ENCODE peak calls at places on chromosomes 16 and 17, in four cellular contexts. H, X, T and Q are unnamed samples.

GRCh38 chr16:75860654-75861053 is 134.4 kb upstream of the CPHXL start:
- DNase-seq in H (no peak), X (peak), T (no peak), Q (peak)

GRCh38 chr17:32998111-32998892 is 6.7 kb downstream of the SPACA3 start:
- DNase-seq in H (peak), X (peak), T (peak), Q (peak)

GRCh38 chr17:80577876-80578275 is 33.2 kb downstream of the RPTOR start:
- DNase-seq in H (no peak), X (no peak), T (no peak), Q (no peak)

GRCh38 chr17:27771576-27771975 is 28.8 kb downstream of the NOS2 start:
- DNase-seq in H (no peak), X (no peak), T (no peak), Q (no peak)

GRCh38 chr16:8669481-8669880 is 4.9 kb upstream of the ABAT start:
- DNase-seq in H (no peak), X (no peak), T (no peak), Q (no peak)

GRCh38 chr17:57294075-57294474 is 37.8 kb downstream of the MSI2 start:
- DNase-seq in H (no peak), X (no peak), T (no peak), Q (no peak)

GRCh38 chr17:56992364-56992763 is 14.4 kb downstream of the SCPEP1 start:
- DNase-seq in H (no peak), X (no peak), T (no peak), Q (no peak)

GRCh38 chr17:19020016-19020415 is 15.5 kb upstream of the FAM83G start:
- DNase-seq in H (no peak), X (no peak), T (no peak), Q (no peak)

GRCh38 chr16:22260490-22260889 is 36.7 kb upstream of the POLR3E start:
- DNase-seq in H (no peak), X (no peak), T (no peak), Q (no peak)

GRCh38 chr17:9004132-9004960 is 17.0 kb upstream of the NTN1 start:
- DNase-seq in H (no peak), X (no peak), T (no peak), Q (no peak)
- TF ChIP-seq CTCF in H (no peak), X (no peak), T (no peak), Q (no peak)

GRCh38 chr17:28796062-28796461 is 46.5 kb downstream of the FAM222B start:
- DNase-seq in H (no peak), X (no peak), T (no peak), Q (no peak)
- H3K4me3 ChIP-seq in H (no peak), X (no peak), T (no peak), Q (no peak)

GRCh38 chr16:50154369-50154947 is 1.4 kb downstream of the TENT4B start:
- DNase-seq in H (no peak), X (no peak), T (no peak), Q (no peak)

GRCh38 chr16:50152807-50153647 is at the start of gene TENT4B:
- DNase-seq in H (peak), X (peak), T (peak), Q (peak)

GRCh38 chr16:50151744-50152143 is 1.4 kb upstream of the TENT4B start:
- DNase-seq in H (no peak), X (no peak), T (no peak), Q (no peak)

GRCh38 chr16:50152386-50152806 is 710 bp upstream of the TENT4B start:
- DNase-seq in H (peak), X (peak), T (no peak), Q (peak)

GRCh38 chr16:50153648-50154368 is 702 bp downstream of the TENT4B start:
- DNase-seq in H (no peak), X (peak), T (peak), Q (no peak)
- TF ChIP-seq CTCF in H (no peak), X (no peak), T (no peak), Q (no peak)

GRCh38 chr17:44559288-44560249 is 2.3 kb downstream of the FZD2 start:
- DNase-seq in H (no peak), X (no peak), T (no peak), Q (no peak)
- H3K4me3 ChIP-seq in H (no peak), X (no peak), T (no peak), Q (peak)

DNA sequence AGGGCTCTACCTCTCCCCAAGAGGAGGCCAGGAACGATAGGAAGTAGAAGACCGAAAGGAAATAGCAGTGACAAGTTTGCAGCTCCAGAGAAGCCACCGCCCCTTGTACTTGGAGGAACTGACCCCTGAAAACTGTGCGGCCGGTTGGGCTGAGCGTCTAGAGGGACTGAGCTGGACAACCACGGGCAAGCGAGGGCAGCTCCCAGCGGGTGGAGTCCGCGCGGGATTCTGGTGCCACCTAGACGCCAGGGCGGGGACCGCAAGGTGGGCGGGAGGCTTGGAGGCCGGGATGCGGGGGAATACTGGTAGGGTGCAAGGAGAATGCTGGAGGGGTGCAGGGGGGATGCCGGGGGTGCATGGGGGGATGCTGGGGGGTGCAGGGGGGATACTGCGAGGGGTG is 1.3 kb upstream of the SLC6A4 start:
- DNase-seq in H (peak), X (peak), T (no peak), Q (peak)
- TF ChIP-seq CTCF in H (peak), X (peak), T (peak), Q (peak)

GRCh38 chr16:89122322-89122831 is 28.7 kb downstream of the ACSF3 start:
- DNase-seq in H (no peak), X (no peak), T (peak), Q (no peak)

GRCh38 chr16:89120281-89120680 is 26.6 kb downstream of the ACSF3 start:
- DNase-seq in H (no peak), X (no peak), T (peak), Q (no peak)

GRCh38 chr16:89123001-89123830 is 29.6 kb downstream of the ACSF3 start:
- DNase-seq in H (no peak), X (no peak), T (peak), Q (no peak)

GRCh38 chr16:89120921-89121351 is 27.3 kb downstream of the ACSF3 start:
- DNase-seq in H (no peak), X (no peak), T (peak), Q (no peak)

DNA sequence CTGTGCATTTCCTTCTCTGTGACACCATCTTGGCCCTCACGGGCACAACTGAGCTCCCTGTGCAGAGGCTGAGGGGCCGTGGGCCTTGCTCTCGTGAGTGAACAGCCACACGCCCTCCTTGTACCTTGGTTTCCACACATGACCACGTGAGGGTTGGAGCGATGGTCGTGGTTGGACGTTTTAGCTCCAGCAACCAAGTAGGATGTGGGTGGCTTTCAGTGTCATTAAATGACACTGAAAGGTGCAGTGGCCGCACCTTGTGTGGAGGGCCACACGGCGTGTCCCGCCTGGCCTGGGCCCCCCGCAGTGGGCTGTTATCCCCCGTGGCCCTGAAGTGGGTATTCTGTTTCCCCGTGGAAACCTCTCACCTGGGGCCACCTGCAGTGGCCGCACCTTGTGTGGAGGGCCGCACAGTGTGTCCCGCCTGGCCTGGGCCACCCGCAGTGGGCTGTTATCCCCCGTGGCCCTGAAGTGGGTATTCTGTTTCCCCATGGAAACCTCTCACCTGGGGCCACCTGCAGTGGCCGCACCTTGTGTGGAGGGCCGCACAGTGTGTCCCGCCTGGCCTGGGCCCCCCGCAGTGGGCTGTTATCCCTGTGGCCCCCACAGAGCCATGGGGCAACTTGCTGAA is 28.2 kb downstream of the ACSF3 start:
- DNase-seq in H (no peak), X (no peak), T (peak), Q (no peak)
- H3K4me3 ChIP-seq in H (no peak), X (no peak), T (no peak), Q (no peak)

GRCh38 chr17:63754046-63754445 is 12.4 kb upstream of the STRADA start:
- DNase-seq in H (no peak), X (no peak), T (no peak), Q (no peak)

GRCh38 chr17:63752707-63753106 is 11.1 kb upstream of the STRADA start:
- DNase-seq in H (no peak), X (no peak), T (no peak), Q (no peak)

GRCh38 chr17:63753215-63753614 is 11.6 kb upstream of the STRADA start:
- DNase-seq in H (no peak), X (no peak), T (no peak), Q (no peak)

DNA sequence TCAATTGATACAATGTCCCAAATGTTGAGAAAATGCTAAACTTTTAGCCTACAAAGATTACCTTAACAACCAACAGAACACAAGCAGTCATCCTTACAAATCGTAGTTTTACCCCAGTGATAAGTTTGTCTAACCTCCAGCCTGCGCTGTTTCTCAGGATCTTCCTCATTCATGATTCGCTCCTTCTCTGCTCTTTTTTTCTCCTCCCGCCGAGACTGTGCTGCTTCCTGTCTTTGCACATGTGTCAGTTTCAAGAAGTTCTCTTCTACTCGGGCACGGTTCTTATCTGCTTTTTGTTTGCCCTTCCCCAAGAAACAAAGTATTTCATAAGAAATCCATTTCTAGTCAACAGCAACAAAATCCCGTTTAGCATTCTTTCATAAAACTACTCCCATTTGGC is 10.2 kb upstream of the STRADA start:
- DNase-seq in H (no peak), X (no peak), T (no peak), Q (no peak)
- TF ChIP-seq CTCF in H (no peak), X (no peak), T (no peak), Q (no peak)

GRCh38 chr17:10193632-10194031 is 4.8 kb downstream of the GAS7 start:
- DNase-seq in H (no peak), X (no peak), T (no peak), Q (no peak)
- H3K4me3 ChIP-seq in H (no peak), X (no peak), T (no peak), Q (no peak)

DNA sequence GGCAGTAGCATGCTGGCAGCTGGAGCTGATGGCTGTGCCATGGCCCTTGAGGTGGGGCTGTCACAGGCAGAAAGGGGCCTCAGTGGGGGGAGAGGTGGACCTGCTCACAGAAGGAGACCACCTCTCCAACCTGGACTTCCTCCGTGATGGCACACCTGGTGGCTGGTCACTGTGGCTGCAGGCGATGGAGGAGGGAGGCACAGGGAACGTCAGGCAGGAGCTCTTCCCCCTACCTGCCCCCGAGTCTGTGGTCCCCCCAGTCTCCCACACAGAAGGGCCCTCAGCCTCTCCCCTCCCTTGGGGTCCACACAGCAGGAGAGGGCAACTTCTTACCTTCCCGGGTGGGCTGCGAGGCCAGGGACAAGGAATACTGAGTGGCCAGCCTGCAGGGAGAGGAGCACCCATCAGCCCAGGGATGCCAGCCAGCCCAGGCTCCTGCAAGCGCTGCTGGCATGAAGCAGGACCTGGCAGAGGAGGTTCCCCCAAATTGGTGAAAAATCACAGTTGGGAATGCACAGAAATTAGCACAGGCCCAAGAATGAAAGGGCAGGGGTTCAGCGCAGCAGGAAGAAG is 96.5 kb downstream of the GOSR1 start:
- DNase-seq in H (no peak), X (no peak), T (no peak), Q (no peak)
- TF ChIP-seq CTCF in H (no peak), X (no peak), T (no peak), Q (no peak)